ENCODE peak calls at places on chromosome 20, in ten cellular contexts. K is right lobe of liver, X is uterus, C is adrenal gland, Z is ovary, S is heart left ventricle, G is transverse colon, V is esophagus squamous epithelium, M is tibial nerve, B is breast epithelium. O is an unnamed sample.

GRCh38 chr20:4962257-4962855 is 39.0 kb downstream of the SLC23A2 start:
- DNase-seq in K (no peak), C (peak; percentile 56), M (no peak), G (no peak), S (no peak), B (no peak), V (no peak), Z (no peak), X (no peak), O (no peak)

GRCh38 chr20:19688031-19688806 is 69.8 kb upstream of the RIN2 start:
- DNase-seq in S (peak; percentile 85), X (peak; percentile 57), V (no peak), Z (peak; percentile 58), C (peak; percentile 75), K (peak; percentile 78), B (peak; percentile 44), G (peak; percentile 78), M (peak; percentile 48), O (peak; percentile 76)

GRCh38 chr20:51422912-51423667 is 119.4 kb downstream of the NFATC2 start:
- DNase-seq in M (no peak), K (no peak), V (no peak), S (no peak), C (no peak), G (no peak), X (no peak), Z (no peak), B (no peak), O (no peak)

GRCh38 chr20:43752561-43753301 is 25.9 kb upstream of the GTSF1L start:
- DNase-seq in K (no peak), M (no peak), B (no peak), Z (no peak), C (peak; percentile 30), G (peak; percentile 62), V (peak; percentile 7), S (peak; percentile 67), X (no peak), O (no peak)

GRCh38 chr20:47272893-47273590 is 83.5 kb downstream of the ZMYND8 start:
- DNase-seq in X (no peak), V (no peak), G (peak; percentile 31), K (no peak), M (no peak), S (no peak), Z (no peak), C (no peak), B (no peak), O (peak; percentile 57)

GRCh38 chr20:43963872-43964791 is 49.5 kb downstream of the TOX2 start:
- DNase-seq in Z (no peak), S (peak; percentile 84), G (peak; percentile 22), V (no peak), C (peak; percentile 51), K (no peak), X (no peak), B (no peak), M (no peak), O (peak; percentile 66)

GRCh38 chr20:5634894-5635293 is 115.3 kb upstream of the SHLD1 start:
- DNase-seq in X (no peak), G (no peak), S (no peak), Z (no peak), K (no peak), M (no peak), C (no peak), V (no peak), B (no peak), O (no peak)

GRCh38 chr20:44112456-44112855 is 74.5 kb downstream of the JPH2 start:
- DNase-seq in K (no peak), Z (no peak), V (no peak), G (no peak), X (no peak), B (no peak), C (no peak), S (no peak), M (no peak), O (no peak)

GRCh38 chr20:62475027-62475818 is 572 bp downstream of the GATA5 start:
- DNase-seq in M (no peak), V (no peak), C (no peak), S (no peak), Z (no peak), K (no peak), G (no peak), B (no peak), X (no peak), O (no peak)

GRCh38 chr20:62472343-62473199 is 3.2 kb downstream of the GATA5 start:
- DNase-seq in G (no peak), S (no peak), Z (no peak), K (no peak), C (no peak), M (no peak), X (no peak), V (no peak), B (no peak), O (no peak)

GRCh38 chr20:62473200-62473585 is 2.6 kb downstream of the GATA5 start:
- DNase-seq in S (no peak), C (no peak), Z (no peak), G (no peak), X (no peak), B (no peak), M (no peak), K (no peak), V (no peak), O (no peak)

GRCh38 chr20:62474585-62475026 is 1.2 kb downstream of the GATA5 start:
- DNase-seq in C (no peak), X (no peak), B (no peak), G (no peak), Z (no peak), K (no peak), M (no peak), S (no peak), V (no peak), O (no peak)

GRCh38 chr20:62473717-62474584 is 1.8 kb downstream of the GATA5 start:
- DNase-seq in M (no peak), C (no peak), B (no peak), Z (no peak), G (no peak), V (no peak), S (no peak), X (no peak), K (no peak), O (no peak)
- H3K27me3 ChIP-seq in M (peaks cover 93% of the 10 kb centered on the region), C (peaks cover 7% of the 10 kb centered on the region), B (peaks cover 10% of the 10 kb centered on the region), Z (peaks cover 16% of the 10 kb centered on the region), G (peaks cover 88% of the 10 kb centered on the region), V (peaks cover 95% of the 10 kb centered on the region), S (peaks cover 42% of the 10 kb centered on the region), X (no peaks in the 10 kb centered on the region), K (peaks cover 21% of the 10 kb centered on the region), O (no peaks in the 10 kb centered on the region)

GRCh38 chr20:418858-419365 is 10.8 kb downstream of the RBCK1 start:
- DNase-seq in K (no peak), M (no peak), S (no peak), X (no peak), G (no peak), C (no peak), Z (no peak), V (no peak), B (no peak), O (no peak)

GRCh38 chr20:416950-417800 is 9.1 kb downstream of the RBCK1 start:
- DNase-seq in X (no peak), C (peak; percentile 89), Z (no peak), S (no peak), M (no peak), B (no peak), K (no peak), V (no peak), G (no peak), O (peak; percentile 43)

GRCh38 chr20:415820-416322 is 7.8 kb downstream of the RBCK1 start:
- DNase-seq in S (no peak), G (no peak), C (peak; percentile 91), X (no peak), K (peak; percentile 85), Z (no peak), V (no peak), B (no peak), M (no peak), O (no peak)

GRCh38 chr20:419556-420168 is 11.6 kb downstream of the RBCK1 start:
- DNase-seq in G (peak; percentile 91), K (peak; percentile 85), Z (no peak), S (no peak), X (no peak), M (no peak), C (no peak), V (no peak), B (no peak), O (no peak)

GRCh38 chr20:417801-418342 is 9.8 kb downstream of the RBCK1 start:
- DNase-seq in X (no peak), K (no peak), B (no peak), S (no peak), C (peak; percentile 86), G (no peak), V (no peak), M (no peak), Z (no peak), O (no peak)
- TF ChIP-seq POLR2A in X (no peak), K (no peak), B (no peak), S (no peak), C (no peak), G (no peak), V (no peak), M (no peak), Z (no peak), O (no peak)

DNA sequence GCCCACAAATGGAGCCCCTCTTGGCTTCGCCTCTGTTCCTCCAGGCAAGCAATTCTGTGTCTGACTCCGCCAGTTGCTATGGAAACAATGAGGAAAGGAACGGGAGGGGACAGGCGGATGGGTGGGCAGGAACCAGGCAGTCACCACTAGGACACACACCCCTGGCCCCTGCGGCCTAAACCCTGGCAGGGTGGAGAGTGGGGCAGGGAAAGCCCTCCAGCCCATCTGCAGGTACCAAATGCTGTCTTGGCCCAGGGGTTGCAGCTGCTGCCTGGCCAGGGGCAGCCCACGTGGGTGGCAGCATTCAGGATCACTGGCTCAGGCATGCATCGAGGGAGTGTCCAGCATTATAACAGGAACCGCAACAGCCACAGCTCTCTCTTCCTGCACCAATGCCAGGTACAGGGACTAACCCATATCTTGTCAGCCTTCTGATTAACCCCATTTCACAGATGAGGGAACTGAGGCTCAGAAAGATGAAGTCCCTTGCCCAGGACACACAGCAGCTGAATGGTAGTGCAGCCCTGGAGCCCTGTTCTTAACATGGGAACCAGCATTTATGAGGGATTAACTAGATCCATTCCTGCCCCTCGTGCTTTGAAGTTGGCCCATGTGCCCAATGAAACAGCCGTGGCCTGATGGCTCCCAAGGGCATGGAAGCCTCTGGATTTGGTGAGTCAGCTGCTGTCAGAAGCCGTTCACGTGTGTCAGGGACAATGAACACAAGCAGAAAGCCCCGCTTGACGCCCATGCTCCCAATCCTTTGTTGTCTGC is 66.4 kb downstream of the NOL4L start:
- DNase-seq in X (no peak), S (no peak), K (no peak), G (no peak), B (no peak), V (no peak), M (no peak), C (no peak), Z (no peak), O (no peak)
- H3K27me3 ChIP-seq in X (no peaks in the 10 kb centered on the region), S (no peaks in the 10 kb centered on the region), K (no peaks in the 10 kb centered on the region), G (no peaks in the 10 kb centered on the region), B (no peaks in the 10 kb centered on the region), V (peaks cover 23% of the 10 kb centered on the region), M (no peaks in the 10 kb centered on the region), C (no peaks in the 10 kb centered on the region), Z (no peaks in the 10 kb centered on the region), O (no peaks in the 10 kb centered on the region)

DNA sequence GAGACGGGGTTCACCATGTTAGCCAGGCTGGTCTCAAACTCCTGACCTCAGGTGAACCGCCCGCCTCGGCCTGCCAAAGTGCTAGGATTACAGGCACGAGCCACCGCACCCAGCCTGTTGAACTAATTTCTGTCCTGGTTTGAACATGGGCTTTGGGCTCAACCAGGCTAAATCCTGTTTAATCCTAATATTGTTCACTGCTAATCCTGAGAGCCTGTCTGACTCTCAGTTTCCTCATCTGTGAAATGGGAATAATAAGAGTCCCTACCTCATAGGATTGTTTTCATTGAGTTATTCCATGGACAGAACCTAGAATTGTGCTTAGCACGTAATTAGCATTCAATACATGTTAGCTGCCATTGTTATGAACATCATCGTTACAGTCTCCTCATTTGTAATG is 17.4 kb downstream of the TM9SF4 start:
- DNase-seq in K (no peak), S (no peak), V (no peak), Z (no peak), B (no peak), C (no peak), M (no peak), X (no peak), G (no peak), O (no peak)
- TF ChIP-seq POLR2A in K (no peak), S (no peak), V (no peak), Z (no peak), B (no peak), C (no peak), M (no peak), X (no peak), G (no peak), O (no peak)

O was measured in testis.